ENCODE peak calls at places on chromosome 3, in seven cellular contexts. F is Panc1, O is lung, Z is neural progenitor cell, E is esophagus muscularis mucosa, H is GM23338, G is transverse colon. R is an unnamed sample.

GRCh38 chr3:59368887-59369286 is 319.1 kb upstream of the CFAP20DC start:
- DNase-seq in F (no peak), O (no peak), G (no peak), H (no peak), E (no peak), Z (no peak), R (no peak)

GRCh38 chr3:126085276-126085675 is 1.4 kb upstream of the SLC41A3 start:
- DNase-seq in F (no peak), O (no peak), E (peak; percentile 53), Z (no peak), G (no peak), H (no peak), R (no peak)

GRCh38 chr3:149934524-149934923 is 36.2 kb downstream of the PFN2 start:
- DNase-seq in G (no peak), E (no peak), H (no peak), Z (no peak), F (no peak), O (peak; percentile 41), R (no peak)

GRCh38 chr3:17153209-17153608 is 268.5 kb downstream of the PLCL2 start:
- DNase-seq in H (no peak), F (no peak), O (no peak), Z (no peak), E (no peak), G (no peak), R (no peak)

GRCh38 chr3:46423588-46423987 is 16.5 kb downstream of the CCRL2 start:
- DNase-seq in O (no peak), H (no peak), F (no peak), E (no peak), G (no peak), Z (no peak), R (no peak)

GRCh38 chr3:44179251-44179650 is 62.4 kb upstream of the TOPAZ1 start:
- DNase-seq in G (no peak), H (no peak), E (no peak), O (no peak), F (no peak), Z (no peak), R (no peak)

GRCh38 chr3:69087030-69087791 is 2.5 kb downstream of the ARL6IP5 start:
- DNase-seq in G (no peak), O (no peak), F (no peak), H (no peak), E (no peak), Z (no peak), R (no peak)

GRCh38 chr3:57977755-57978715 is 30.2 kb upstream of the FLNB start:
- DNase-seq in O (no peak), E (no peak), G (peak; percentile 80), F (peak; percentile 45), H (no peak), Z (no peak), R (no peak)

GRCh38 chr3:178560759-178561158 is 24.5 kb downstream of the KCNMB2 start:
- DNase-seq in O (no peak), H (no peak), F (no peak), G (no peak), E (no peak), Z (no peak), R (no peak)

GRCh38 chr3:57746156-57747125 is 9.7 kb upstream of the SLMAP start:
- DNase-seq in H (no peak), G (no peak), Z (no peak), E (no peak), F (no peak), O (no peak), R (no peak)

GRCh38 chr3:69729350-69729919 is 9.8 kb upstream of the MITF start:
- DNase-seq in E (no peak), O (no peak), F (no peak), G (no peak), Z (no peak), H (no peak), R (no peak)

GRCh38 chr3:197513953-197514785 is 41.6 kb downstream of the BDH1 start:
- DNase-seq in E (no peak), Z (no peak), H (no peak), O (no peak), G (no peak), F (no peak), R (no peak)

GRCh38 chr3:152270145-152270870 is 1.6 kb downstream of the MBNL1 start:
- DNase-seq in Z (peak; percentile 15), H (no peak), O (no peak), G (no peak), F (no peak), E (no peak), R (no peak)

GRCh38 chr3:149058199-149058598 is 28.1 kb downstream of the HLTF start:
- DNase-seq in H (no peak), E (no peak), O (no peak), Z (no peak), G (no peak), F (no peak), R (no peak)

GRCh38 chr3:54870423-54870822 is 57.4 kb downstream of the LRTM1 start:
- DNase-seq in G (no peak), H (peak; percentile 35), O (no peak), E (no peak), F (no peak), Z (peak; percentile 60), R (peak; percentile 64)

GRCh38 chr3:195770081-195770840 is 41.5 kb downstream of the MUC4 start:
- DNase-seq in F (no peak), O (no peak), E (no peak), H (no peak), Z (no peak), G (no peak), R (peak; percentile 7)

DNA sequence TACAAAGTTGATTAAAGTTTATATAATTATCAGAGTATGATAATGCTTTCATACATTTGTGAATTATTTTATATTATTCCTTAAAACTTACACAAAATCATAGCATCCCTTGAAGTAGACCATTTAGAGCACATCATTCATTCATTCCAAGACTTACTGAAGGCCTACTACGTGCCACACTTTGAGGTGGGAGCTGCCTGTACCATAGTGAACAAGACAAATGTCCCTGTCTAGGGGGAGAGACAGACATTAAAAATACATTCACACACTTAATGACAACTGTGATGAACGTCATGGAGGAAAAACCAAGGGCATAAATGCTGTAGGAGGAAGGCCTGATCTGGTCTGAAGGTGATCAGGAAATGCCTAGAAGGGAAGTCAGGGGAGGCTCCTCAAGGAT is 12.1 kb downstream of the MCCC1 start:
- DNase-seq in H (no peak), O (no peak), F (no peak), Z (no peak), G (no peak), E (no peak), R (no peak)
- H3K4me1 ChIP-seq in H (no peaks in the 10 kb centered on the region), O (no peaks in the 10 kb centered on the region), F (no peaks in the 10 kb centered on the region), Z (no peaks in the 10 kb centered on the region), G (no peaks in the 10 kb centered on the region), E (no peaks in the 10 kb centered on the region), R (no peaks in the 10 kb centered on the region)

DNA sequence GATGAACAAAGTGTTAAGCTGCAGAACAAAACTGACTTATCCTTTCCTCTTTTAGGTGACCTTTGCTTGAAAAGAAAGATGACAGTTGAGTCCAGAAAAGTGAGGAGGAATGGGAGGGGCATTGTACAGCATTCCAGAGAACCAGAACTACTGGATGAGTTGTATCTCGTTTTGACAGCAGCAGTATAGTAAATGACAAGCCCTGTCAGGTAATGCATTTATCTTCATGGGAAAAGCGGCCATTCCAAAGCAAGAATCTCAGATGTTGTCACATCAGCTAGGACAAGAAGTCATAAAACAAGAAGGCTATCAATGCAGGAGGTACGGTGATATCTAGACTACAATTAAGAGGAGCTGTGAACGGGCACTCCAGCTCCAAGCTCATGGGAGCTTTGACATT is 421.5 kb downstream of the MAGI1 start:
- DNase-seq in O (no peak), F (no peak), E (no peak), H (no peak), G (no peak), Z (no peak), R (no peak)
- H3K27me3 ChIP-seq in O (no peaks in the 10 kb centered on the region), F (no peaks in the 10 kb centered on the region), E (no peaks in the 10 kb centered on the region), H (no peaks in the 10 kb centered on the region), G (no peaks in the 10 kb centered on the region), Z (no peaks in the 10 kb centered on the region), R (no peaks in the 10 kb centered on the region)

GRCh38 chr3:5784656-5785055 is 597.1 kb downstream of the EDEM1 start:
- DNase-seq in G (no peak), H (no peak), O (no peak), E (no peak), F (no peak), Z (no peak), R (no peak)

GRCh38 chr3:5791558-5791957 is 604.1 kb downstream of the EDEM1 start:
- DNase-seq in E (no peak), G (no peak), F (peak; percentile 20), Z (no peak), H (no peak), O (no peak), R (no peak)

GRCh38 chr3:5787863-5788488 is 600.5 kb downstream of the EDEM1 start:
- DNase-seq in E (no peak), H (no peak), G (peak; percentile 13), F (no peak), Z (peak; percentile 57), O (no peak), R (peak; percentile 74)
- TF ChIP-seq CTCF in E (peak; percentile 5), H (no peak), G (no peak), F (no peak), Z (peak; percentile 62), O (no peak), R (no peak)

DNA sequence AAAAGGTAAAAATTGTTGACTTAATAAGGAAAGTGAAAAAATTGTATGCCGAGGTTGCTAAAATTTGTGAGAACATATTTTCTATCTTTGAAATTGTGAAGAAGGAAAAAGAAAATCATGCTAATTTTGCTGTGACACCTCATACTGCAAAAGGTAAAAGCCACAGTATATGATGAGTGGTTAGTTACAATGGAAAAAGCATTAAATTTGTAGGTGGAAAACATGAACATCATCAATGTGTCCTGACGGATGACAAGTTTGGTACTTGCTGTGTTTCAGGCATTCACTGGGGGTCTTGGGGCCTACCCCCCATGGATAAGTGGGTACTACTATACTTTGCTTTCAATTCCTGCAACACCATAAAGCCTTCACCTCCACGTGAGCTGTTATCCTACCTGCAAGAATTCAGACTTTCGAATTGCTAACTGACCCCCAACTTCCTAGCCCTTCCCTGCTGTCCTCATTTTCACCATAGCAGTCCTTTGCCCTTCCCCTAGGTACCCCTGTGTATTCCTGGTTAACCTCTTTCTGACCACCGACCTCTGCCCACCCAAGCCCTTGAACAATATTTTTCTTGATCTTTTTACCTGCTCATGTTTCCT is 62.4 kb downstream of the RAB7A start:
- DNase-seq in F (no peak), E (no peak), Z (no peak), O (no peak), H (no peak), G (no peak), R (no peak)
- H3K4me1 ChIP-seq in F (peaks cover 29% of the 10 kb centered on the region), E (peaks cover 82% of the 10 kb centered on the region), Z (peaks cover 4% of the 10 kb centered on the region), O (peaks cover 16% of the 10 kb centered on the region), H (peaks cover 32% of the 10 kb centered on the region), G (peaks cover 27% of the 10 kb centered on the region), R (peaks cover 7% of the 10 kb centered on the region)

GRCh38 chr3:128472462-128473179 is 5.9 kb upstream of the DNAJB8 start:
- DNase-seq in G (no peak), H (no peak), E (no peak), Z (no peak), O (no peak), F (no peak), R (no peak)

GRCh38 chr3:128471720-128472119 is 5.0 kb upstream of the DNAJB8 start:
- DNase-seq in Z (no peak), E (no peak), G (no peak), H (no peak), O (no peak), F (no peak), R (no peak)

GRCh38 chr3:128473180-128473519 is 6.5 kb upstream of the DNAJB8 start:
- DNase-seq in G (no peak), O (no peak), E (no peak), H (no peak), Z (no peak), F (no peak), R (no peak)

GRCh38 chr3:128475355-128475754 is 8.7 kb upstream of the DNAJB8 start:
- DNase-seq in Z (no peak), E (no peak), F (no peak), O (no peak), H (no peak), G (no peak), R (no peak)

GRCh38 chr3:128473737-128474136 is 7.0 kb upstream of the DNAJB8 start:
- DNase-seq in E (no peak), F (no peak), H (no peak), G (no peak), O (no peak), Z (no peak), R (no peak)
- H3K27me3 ChIP-seq in E (peaks cover 2% of the 10 kb centered on the region), F (no peaks in the 10 kb centered on the region), H (peaks cover 77% of the 10 kb centered on the region), G (peaks cover 49% of the 10 kb centered on the region), O (no peaks in the 10 kb centered on the region), Z (peaks cover 86% of the 10 kb centered on the region), R (no peaks in the 10 kb centered on the region)

R was measured in testis.